ENCODE peak calls at places on chromosome 9, in five cellular contexts. Z is stimulated activated CD4-positive, alpha-beta T cell treated with anti-CD3 and anti-CD28 coated beads, Interleukin-4, amount 100 ng/mL, for 24 hours; K is aorta; E is glutamatergic neuron; F is stimulated activated CD8-positive, alpha-beta memory T cell treated with anti-CD3 and anti-CD28 coated beads, Interleukin-7, amount 100 ng/mL, for 4 hours. M is an unnamed sample.

GRCh38 chr9:116843863-116844620 is 156.9 kb downstream of the TRIM32 start:
- DNase-seq in Z (no peak), K (no peak), E (no peak), F (no peak), M (no peak)

GRCh38 chr9:135588886-135589595 is 27.5 kb downstream of the PAEP start:
- DNase-seq in Z (no peak), K (peak), E (no peak), F (no peak), M (peak)

GRCh38 chr9:93121316-93122241 is 12.5 kb downstream of the NINJ1 start:
- DNase-seq in Z (no peak), K (peak), E (peak), F (no peak), M (peak)

GRCh38 chr9:136187683-136188586 is 17.0 kb downstream of the LHX3 start:
- DNase-seq in Z (no peak), K (no peak), E (peak), F (no peak), M (no peak)

GRCh38 chr9:73736266-73736665 is 584.6 kb downstream of the ANXA1 start:
- DNase-seq in Z (no peak), K (no peak), E (no peak), F (no peak), M (no peak)

GRCh38 chr9:10855847-10856246 is 243.0 kb upstream of the PTPRD start:
- DNase-seq in Z (no peak), K (no peak), E (no peak), F (no peak), M (no peak)

GRCh38 chr9:14312721-14313377 is 1.1 kb downstream of the NFIB start:
- DNase-seq in Z (no peak), K (peak), E (peak), F (no peak), M (no peak)

GRCh38 chr9:133351908-133352634 is 4.1 kb downstream of the RPL7A start:
- DNase-seq in Z (peak), K (no peak), E (peak), F (no peak), M (no peak)

GRCh38 chr9:75185585-75186170 is 97.4 kb downstream of the OSTF1 start:
- DNase-seq in Z (peak), K (no peak), E (peak), F (peak), M (no peak)